ENCODE peak calls at places on chromosomes 12 and 14, in eight cellular contexts. C is lower lobe of right lung, E is A549, V is tibial nerve, D is prostate gland, P is spleen, N is thoracic aorta, Z is MM.1S. X is an unnamed sample.

GRCh38 chr12:94171595-94171930 is 23.2 kb downstream of the PLXNC1 start:
- DNase-seq in C (no peak), E (no peak), V (no peak), D (no peak), P (no peak), N (no peak), Z (no peak), X (no peak)

GRCh38 chr12:82904219-82904795 is 217.6 kb downstream of the TMTC2 start:
- DNase-seq in C (no peak), E (no peak), V (no peak), D (no peak), P (no peak), N (no peak), Z (no peak), X (no peak)

GRCh38 chr12:52636189-52636588 is 15.8 kb downstream of the KRT2 start:
- DNase-seq in C (no peak), E (no peak), V (no peak), D (no peak), P (peak; percentile 44), N (no peak), Z (no peak), X (no peak)

GRCh38 chr14:37202265-37202664 is 4.5 kb downstream of the MIPOL1 start:
- DNase-seq in C (no peak), E (no peak), V (no peak), D (no peak), P (no peak), N (no peak), Z (no peak), X (no peak)

GRCh38 chr12:60834806-60835205 is 1239.0 kb downstream of the SLC16A7 start:
- DNase-seq in C (no peak), E (no peak), V (no peak), D (no peak), P (no peak), N (no peak), Z (no peak), X (no peak)

GRCh38 chr12:40745386-40745785 is 53.1 kb downstream of the CNTN1 start:
- DNase-seq in C (no peak), E (peak; percentile 42), V (no peak), D (no peak), P (no peak), N (no peak), Z (peak; percentile 55), X (no peak)

GRCh38 chr14:48598458-48598857 is 923.1 kb upstream of the MDGA2 start:
- DNase-seq in C (no peak), E (no peak), V (no peak), D (no peak), P (no peak), N (no peak), Z (no peak), X (no peak)

GRCh38 chr12:121539908-121540307 is 40.9 kb downstream of the KDM2B start:
- DNase-seq in C (no peak), E (no peak), V (no peak), D (no peak), P (no peak), N (no peak), Z (no peak), X (no peak)

GRCh38 chr12:98970210-98970609 is 325.1 kb downstream of the APAF1 start:
- DNase-seq in C (no peak), E (no peak), V (no peak), D (no peak), P (no peak), N (no peak), Z (no peak), X (no peak)

GRCh38 chr12:66074561-66074960 is 56.0 kb downstream of the LLPH start:
- DNase-seq in C (no peak), E (no peak), V (no peak), D (no peak), P (no peak), N (no peak), Z (no peak), X (no peak)

GRCh38 chr14:104996483-104996882 is 10.9 kb downstream of the CLBA1 start:
- DNase-seq in C (no peak), E (no peak), V (no peak), D (no peak), P (no peak), N (no peak), Z (no peak), X (no peak)

GRCh38 chr12:52530366-52530765 is 10.2 kb upstream of the KRT5 start:
- DNase-seq in C (no peak), E (no peak), V (no peak), D (no peak), P (no peak), N (no peak), Z (no peak), X (no peak)

GRCh38 chr12:69698054-69698453 is 1.0 kb downstream of the BEST3 start:
- DNase-seq in C (no peak), E (no peak), V (no peak), D (no peak), P (no peak), N (no peak), Z (peak; percentile 38), X (no peak)

GRCh38 chr12:12282761-12283160 is 15.9 kb upstream of the LRP6 start:
- DNase-seq in C (no peak), E (no peak), V (no peak), D (no peak), P (no peak), N (no peak), Z (no peak), X (no peak)

GRCh38 chr12:52023182-52023975 is 16.6 kb downstream of the TAMALIN start:
- DNase-seq in C (peak; percentile 93), E (peak; percentile 95), V (peak; percentile 84), D (peak; percentile 83), P (peak; percentile 98), N (peak; percentile 54), Z (peak; percentile 81), X (peak; percentile 88)

GRCh38 chr14:74459289-74459946 is 33.4 kb upstream of the SYNDIG1L start:
- DNase-seq in C (no peak), E (peak; percentile 48), V (no peak), D (no peak), P (no peak), N (no peak), Z (no peak), X (no peak)

GRCh38 chr12:92442782-92443181 is 260.0 kb upstream of the PLEKHG7 start:
- DNase-seq in C (no peak), E (no peak), V (no peak), D (no peak), P (no peak), N (no peak), Z (no peak), X (no peak)

GRCh38 chr14:27845241-27845850 is 921.2 kb upstream of the FOXG1 start:
- DNase-seq in C (peak; percentile 31), E (no peak), V (no peak), D (no peak), P (peak; percentile 74), N (no peak), Z (no peak), X (peak; percentile 13)

GRCh38 chr12:127964717-127965116 is 302.3 kb upstream of the TMEM132C start:
- DNase-seq in C (no peak), E (peak; percentile 18), V (no peak), D (no peak), P (no peak), N (no peak), Z (no peak), X (no peak)

GRCh38 chr12:34406228-34406995 is 384.1 kb downstream of the ALG10 start:
- DNase-seq in C (peak; percentile 14), E (no peak), V (peak; percentile 4), D (no peak), P (peak; percentile 54), N (peak; percentile 1), Z (no peak), X (peak; percentile 23)

GRCh38 chr14:23071975-23072539 is 14.7 kb upstream of the CDH24 start:
- DNase-seq in C (no peak), E (no peak), V (no peak), D (peak; percentile 59), P (no peak), N (no peak), Z (no peak), X (no peak)

GRCh38 chr12:6265038-6265405 is 45.5 kb upstream of the PLEKHG6 start:
- DNase-seq in C (peak; percentile 51), E (no peak), V (no peak), D (no peak), P (no peak), N (no peak), Z (no peak), X (no peak)

GRCh38 chr12:64739778-64740177 is 19.4 kb downstream of the GNS start:
- DNase-seq in C (no peak), E (peak; percentile 33), V (no peak), D (no peak), P (no peak), N (no peak), Z (no peak), X (no peak)

GRCh38 chr12:29741342-29742241 is 42.1 kb downstream of the TMTC1 start:
- DNase-seq in C (no peak), E (no peak), V (no peak), D (no peak), P (no peak), N (no peak), Z (no peak), X (no peak)

GRCh38 chr14:101774006-101774755 is 12.7 kb downstream of the PPP2R5C start:
- DNase-seq in C (no peak), E (no peak), V (no peak), D (no peak), P (no peak), N (no peak), Z (peak; percentile 12), X (no peak)

DNA sequence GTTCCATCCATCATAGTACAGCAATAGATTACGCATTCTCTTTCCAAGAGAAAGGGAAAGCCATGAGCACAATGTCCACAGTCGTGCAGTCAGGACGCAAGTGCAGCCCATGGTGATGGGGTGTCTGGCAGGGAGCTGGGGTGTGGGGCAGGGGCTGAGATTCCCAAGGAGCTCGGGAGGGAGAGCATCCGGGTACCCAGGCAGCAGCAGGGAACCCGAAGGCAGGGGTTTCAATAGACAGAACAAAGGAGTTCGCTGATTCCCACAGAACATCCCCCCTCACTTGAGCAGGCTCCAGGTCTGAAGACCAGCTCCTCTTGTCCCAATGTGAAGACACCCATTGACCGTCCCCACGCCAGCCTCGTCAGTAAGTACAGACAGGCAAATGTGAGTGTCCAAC is 13.5 kb downstream of the ANHX start:
- DNase-seq in C (no peak), E (no peak), V (no peak), D (no peak), P (no peak), N (no peak), Z (no peak), X (no peak)
- H3K9me3 ChIP-seq in C (peaks cover 17% of the 10 kb centered on the region), E (peaks cover 82% of the 10 kb centered on the region), V (peaks cover 13% of the 10 kb centered on the region), D (no peaks in the 10 kb centered on the region), P (peaks cover 94% of the 10 kb centered on the region), N (peaks cover 7% of the 10 kb centered on the region), Z (no peaks in the 10 kb centered on the region), X (peaks cover 1% of the 10 kb centered on the region)

GRCh38 chr14:30223385-30223785 is 295.7 kb upstream of the PRKD1 start:
- DNase-seq in C (peak; percentile 57), E (peak; percentile 46), V (peak; percentile 48), D (peak; percentile 86), P (no peak), N (peak; percentile 44), Z (peak; percentile 36), X (peak; percentile 64)
- H3K27ac ChIP-seq in C (peak overlapping the region; percentile 15), E (no peak overlapping the region), V (peak overlapping the region; percentile 72), D (no peak overlapping the region), P (no peak overlapping the region), N (peak overlapping the region; percentile 84), Z (no peak overlapping the region), X (no peak overlapping the region)

GRCh38 chr14:75880512-75880911 is 101.3 kb downstream of the TGFB3 start:
- DNase-seq in C (no peak), E (no peak), V (no peak), D (no peak), P (no peak), N (no peak), Z (no peak), X (no peak)
- TF ChIP-seq CTCF in C (peak; percentile 6), E (no peak), V (no peak), D (no peak), P (no peak), N (no peak), Z (no peak), X (peak; percentile 6)

GRCh38 chr12:62285284-62285683 is 25.1 kb downstream of the USP15 start:
- DNase-seq in C (no peak), E (no peak), V (no peak), D (no peak), P (no peak), N (no peak), Z (no peak), X (no peak)
- H3K9me3 ChIP-seq in C (no peaks in the 10 kb centered on the region), E (no peaks in the 10 kb centered on the region), V (peaks cover 5% of the 10 kb centered on the region), D (no peaks in the 10 kb centered on the region), P (peaks cover 10% of the 10 kb centered on the region), N (no peaks in the 10 kb centered on the region), Z (no peaks in the 10 kb centered on the region), X (peaks cover 2% of the 10 kb centered on the region)

X was measured in psoas muscle.